ENCODE peak calls at places on chromosomes 11 and 22, in ten cellular contexts. Y, X, Q, R, V, Z, N, S, T and M are unnamed samples.

GRCh38 chr11:118931576-118931975 is 5.8 kb upstream of the BCL9L start:
- DNase-seq in N (no peak), Y (no peak), Q (no peak), S (no peak), T (no peak), V (no peak), X (no peak), R (no peak), Z (no peak), M (peak)

GRCh38 chr11:20835561-20835960 is 166.2 kb downstream of the NELL1 start:
- DNase-seq in Y (no peak), T (no peak), S (no peak), Q (no peak), N (no peak), R (no peak), V (no peak), Z (no peak), X (no peak), M (no peak)

GRCh38 chr22:44172370-44173108 is 8.2 kb upstream of the PARVG start:
- DNase-seq in X (no peak), V (no peak), S (no peak), Y (no peak), T (no peak), Z (peak), N (no peak), R (no peak), Q (no peak), M (no peak)

GRCh38 chr11:128365044-128365443 is 222.3 kb downstream of the ETS1 start:
- DNase-seq in R (peak), Q (peak), Z (peak), Y (peak), X (no peak), N (peak), T (peak), V (no peak), S (peak), M (no peak)

GRCh38 chr11:2932850-2933251 is 3.6 kb upstream of the PHLDA2 start:
- DNase-seq in Q (no peak), R (no peak), S (no peak), Z (peak), V (no peak), T (peak), X (no peak), N (peak), Y (peak), M (peak)

GRCh38 chr11:6013042-6013441 is 6.3 kb upstream of the OR56A4 start:
- DNase-seq in T (no peak), N (no peak), Q (no peak), V (no peak), X (no peak), R (no peak), S (no peak), Z (no peak), Y (no peak), M (no peak)

GRCh38 chr22:19776433-19777031 is 16.0 kb downstream of the TBX1 start:
- DNase-seq in S (peak), N (no peak), R (no peak), V (no peak), Q (no peak), Z (peak), Y (peak), T (no peak), X (no peak), M (no peak)

GRCh38 chr22:46104170-46104880 is 46.0 kb upstream of the PPARA start:
- DNase-seq in S (no peak), Y (no peak), N (no peak), Z (peak), T (no peak), R (no peak), Q (no peak), X (no peak), V (no peak), M (no peak)

GRCh38 chr11:109106201-109106906 is 315.6 kb upstream of the C11orf87 start:
- DNase-seq in S (no peak), V (no peak), X (no peak), Q (no peak), N (no peak), T (no peak), Y (no peak), Z (no peak), R (no peak), M (no peak)

GRCh38 chr11:34168642-34169051 is 63.2 kb downstream of the NAT10 start:
- DNase-seq in N (no peak), Y (peak), Q (no peak), V (no peak), X (no peak), R (no peak), S (no peak), T (peak), Z (no peak), M (no peak)

GRCh38 chr11:23755769-23756168 is 741.1 kb upstream of the LUZP2 start:
- DNase-seq in V (no peak), N (no peak), Q (no peak), S (no peak), R (no peak), Z (peak), T (no peak), Y (no peak), X (no peak), M (no peak)

GRCh38 chr22:25750569-25751173 is 8.7 kb downstream of the MYO18B start:
- DNase-seq in V (no peak), Y (no peak), N (no peak), Z (peak), Q (no peak), T (no peak), S (no peak), R (peak), X (no peak), M (no peak)

GRCh38 chr22:32736746-32737145 is 64.8 kb upstream of the TIMP3 start:
- DNase-seq in R (no peak), Q (no peak), X (no peak), T (no peak), Y (no peak), V (no peak), S (no peak), N (no peak), Z (no peak), M (no peak)

GRCh38 chr11:47355283-47356128 is 3.0 kb upstream of the MYBPC3 start:
- DNase-seq in X (no peak), N (peak), Z (peak), T (peak), S (no peak), R (peak), Y (peak), V (peak), Q (peak), M (peak)

GRCh38 chr22:23187201-23187600 is 6.9 kb downstream of the BCR start:
- DNase-seq in X (no peak), T (no peak), Z (no peak), N (peak), Q (no peak), Y (no peak), S (no peak), R (no peak), V (no peak), M (no peak)

GRCh38 chr11:36453678-36454077 is 56.4 kb downstream of the TRAF6 start:
- DNase-seq in Q (no peak), T (peak), R (no peak), S (peak), X (no peak), Z (peak), Y (peak), N (no peak), V (no peak), M (no peak)

GRCh38 chr11:31968774-31969433 is 122.0 kb upstream of the RCN1 start:
- DNase-seq in T (peak), S (no peak), V (no peak), R (no peak), Z (peak), Y (peak), X (no peak), Q (no peak), N (no peak), M (no peak)

GRCh38 chr11:99098751-99099150 is 78.0 kb downstream of the CNTN5 start:
- DNase-seq in R (no peak), V (no peak), Z (no peak), T (no peak), N (no peak), X (peak), Q (no peak), Y (no peak), S (no peak), M (no peak)

GRCh38 chr11:2204361-2205213 is 33.0 kb upstream of the TH start:
- DNase-seq in R (no peak), Z (no peak), V (no peak), S (no peak), Q (no peak), N (no peak), Y (no peak), X (no peak), T (no peak), M (no peak)

GRCh38 chr22:36253523-36254490 is 874 bp downstream of the APOL1 start:
- DNase-seq in X (no peak), V (no peak), S (no peak), Z (peak), T (no peak), N (no peak), R (no peak), Y (no peak), Q (no peak), M (no peak)

GRCh38 chr11:68007498-68008380 is 2.4 kb upstream of the ALDH3B1 start:
- DNase-seq in Q (no peak), T (no peak), X (no peak), N (no peak), Z (no peak), Y (no peak), V (no peak), R (no peak), S (no peak), M (no peak)

GRCh38 chr11:44923080-44923479 is 27.6 kb downstream of the TP53I11 start:
- DNase-seq in V (no peak), Z (no peak), N (no peak), Q (no peak), R (no peak), X (no peak), T (no peak), Y (no peak), S (no peak), M (no peak)

GRCh38 chr11:13222285-13222684 is 55.3 kb upstream of the BMAL1 start:
- DNase-seq in R (no peak), X (no peak), Q (no peak), S (no peak), Z (peak), T (peak), Y (peak), V (no peak), N (no peak), M (no peak)

GRCh38 chr22:41360126-41360525 is 21.6 kb upstream of the TEF start:
- DNase-seq in Z (no peak), S (no peak), N (no peak), X (no peak), Q (no peak), V (peak), Y (no peak), R (peak), T (no peak), M (no peak)

GRCh38 chr22:32623943-32624342 is 149.3 kb downstream of the FBXO7 start:
- DNase-seq in T (no peak), R (no peak), Z (peak), N (no peak), S (no peak), X (no peak), Y (peak), V (no peak), Q (no peak), M (no peak)

GRCh38 chr22:41656515-41656914 is 32.2 kb downstream of the SNU13 start:
- DNase-seq in N (no peak), Y (peak), R (no peak), S (no peak), Z (no peak), Q (no peak), X (no peak), V (no peak), T (no peak), M (no peak)

GRCh38 chr11:9802291-9802861 is 138.5 kb downstream of the SWAP70 start:
- DNase-seq in S (peak), Q (no peak), T (no peak), X (no peak), V (no peak), Y (peak), N (no peak), R (peak), Z (peak), M (no peak)

GRCh38 chr11:326842-327580 is 6.4 kb upstream of the IFITM3 start:
- DNase-seq in N (peak), Q (no peak), V (no peak), Y (peak), S (peak), T (no peak), R (no peak), Z (peak), X (peak), M (no peak)

GRCh38 chr11:63868399-63869064 is 29.6 kb downstream of the MARK2 start:
- DNase-seq in V (no peak), X (no peak), N (peak), Z (peak), T (no peak), Q (no peak), Y (no peak), S (no peak), R (peak), M (no peak)

GRCh38 chr11:88508558-88508807 is 170.9 kb upstream of the CTSC start:
- DNase-seq in R (no peak), Y (no peak), S (no peak), Z (no peak), T (no peak), Q (no peak), N (no peak), X (no peak), V (no peak), M (no peak)

GRCh38 chr11:121198491-121198890 is 94.1 kb upstream of the SC5D start:
- DNase-seq in R (peak), N (no peak), Q (no peak), V (no peak), S (peak), Y (no peak), T (no peak), Z (no peak), X (no peak), M (no peak)
- H3K4me2 ChIP-seq in R (no peak), N (no peak), Q (no peak), V (no peak), S (no peak), Y (no peak), T (no peak), Z (no peak), X (no peak), M (no peak)

GRCh38 chr22:33842421-33843094 is 77.7 kb downstream of the LARGE1 start:
- DNase-seq in T (no peak), Z (no peak), S (peak), N (no peak), X (no peak), Y (no peak), V (no peak), Q (no peak), R (no peak), M (no peak)

GRCh38 chr22:33844273-33844672 is 76.0 kb downstream of the LARGE1 start:
- DNase-seq in T (no peak), X (no peak), S (peak), N (no peak), V (no peak), Y (no peak), Q (no peak), R (peak), Z (peak), M (no peak)

GRCh38 chr22:33841281-33842005 is 78.8 kb downstream of the LARGE1 start:
- DNase-seq in R (no peak), N (no peak), Q (no peak), Z (peak), V (no peak), S (peak), T (no peak), X (no peak), Y (no peak), M (no peak)

GRCh38 chr22:33838644-33839043 is 81.6 kb downstream of the LARGE1 start:
- DNase-seq in T (no peak), X (no peak), S (no peak), N (no peak), Z (no peak), R (no peak), V (no peak), Y (no peak), Q (no peak), M (no peak)

DNA sequence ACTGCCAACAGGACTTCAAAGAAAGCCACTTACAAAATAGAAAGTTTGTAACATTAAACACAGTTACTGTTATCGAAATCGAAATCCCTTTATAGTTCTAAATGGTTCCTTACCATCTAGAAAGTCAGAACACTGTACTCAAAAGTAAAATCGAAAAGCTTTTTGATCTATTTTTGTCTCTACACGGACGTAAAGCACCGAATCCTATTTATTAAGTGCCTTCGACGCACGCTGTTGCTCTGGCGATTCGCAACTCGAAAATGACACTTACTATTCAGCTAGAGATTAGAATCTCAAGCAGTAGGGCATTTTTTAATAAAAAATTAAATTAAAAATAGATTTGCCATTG is 78.3 kb downstream of the LARGE1 start:
- DNase-seq in S (peak), Y (no peak), N (no peak), V (no peak), Q (no peak), Z (no peak), T (no peak), R (no peak), X (no peak), M (no peak)
- H3K4me2 ChIP-seq in S (peak), Y (no peak), N (no peak), V (no peak), Q (no peak), Z (peak), T (no peak), R (no peak), X (peak), M (no peak)

GRCh38 chr11:114986365-114986764 is 308.0 kb downstream of the NXPE2 start:
- DNase-seq in Y (no peak), Z (no peak), R (no peak), Q (no peak), S (no peak), V (no peak), X (no peak), T (no peak), N (no peak), M (no peak)
- H3K4me2 ChIP-seq in Y (no peak), Z (no peak), R (no peak), Q (no peak), S (no peak), V (no peak), X (no peak), T (no peak), N (no peak), M (no peak)

GRCh38 chr11:76823481-76824028 is 37.2 kb upstream of the ACER3 start:
- DNase-seq in S (no peak), X (no peak), N (peak), R (peak), Q (no peak), T (peak), Y (peak), Z (peak), V (no peak), M (peak)
- H3K4me2 ChIP-seq in S (no peak), X (no peak), N (peak), R (no peak), Q (no peak), T (peak), Y (peak), Z (peak), V (no peak), M (peak)

DNA sequence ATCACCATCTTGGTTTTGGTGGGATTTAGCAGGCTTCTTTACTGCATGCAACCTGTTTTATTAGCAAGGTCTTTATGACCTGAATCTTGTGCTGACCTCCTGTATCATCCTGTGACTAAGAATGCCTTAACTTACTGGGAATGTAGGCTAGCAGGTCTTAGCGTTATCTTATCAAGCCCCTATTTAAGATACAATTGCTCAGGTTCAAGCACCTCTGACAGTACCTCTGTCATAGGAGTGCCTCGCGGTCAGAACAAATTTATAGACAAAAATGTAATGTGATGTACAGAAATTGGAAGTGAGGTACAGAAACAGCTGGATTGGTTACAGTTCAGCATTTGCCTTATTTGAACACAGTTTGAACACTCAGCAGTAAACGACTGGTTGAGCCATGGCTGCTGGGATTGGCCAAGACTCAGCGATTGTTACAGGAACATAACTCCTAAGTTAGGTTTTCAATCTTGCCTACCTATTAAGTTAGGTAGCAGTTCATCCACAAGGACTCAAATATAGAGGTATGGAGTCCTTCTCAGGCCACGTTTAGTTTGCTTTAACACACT is 16.2 kb upstream of the TMEM123 start:
- DNase-seq in X (no peak), R (peak), T (no peak), Q (no peak), S (no peak), Y (no peak), Z (peak), V (no peak), N (no peak), M (no peak)
- H3K4me2 ChIP-seq in X (no peak), R (no peak), T (peak), Q (no peak), S (peak), Y (peak), Z (peak), V (no peak), N (peak), M (peak)

GRCh38 chr22:27378994-27379393 is 422.6 kb downstream of the MN1 start:
- DNase-seq in N (no peak), T (no peak), Q (no peak), Z (no peak), S (no peak), V (no peak), R (no peak), Y (no peak), X (no peak), M (no peak)
- H3K4me2 ChIP-seq in N (no peak), T (no peak), Q (no peak), Z (no peak), S (peak), V (no peak), R (no peak), Y (no peak), X (no peak), M (no peak)

GRCh38 chr11:70595016-70595415 is 196.7 kb downstream of the CTTN start:
- DNase-seq in Y (no peak), Z (no peak), R (no peak), V (no peak), S (no peak), T (no peak), X (no peak), N (no peak), Q (no peak), M (no peak)
- H3K4me2 ChIP-seq in Y (no peak), Z (no peak), R (no peak), V (no peak), S (no peak), T (no peak), X (no peak), N (no peak), Q (no peak), M (no peak)

DNA sequence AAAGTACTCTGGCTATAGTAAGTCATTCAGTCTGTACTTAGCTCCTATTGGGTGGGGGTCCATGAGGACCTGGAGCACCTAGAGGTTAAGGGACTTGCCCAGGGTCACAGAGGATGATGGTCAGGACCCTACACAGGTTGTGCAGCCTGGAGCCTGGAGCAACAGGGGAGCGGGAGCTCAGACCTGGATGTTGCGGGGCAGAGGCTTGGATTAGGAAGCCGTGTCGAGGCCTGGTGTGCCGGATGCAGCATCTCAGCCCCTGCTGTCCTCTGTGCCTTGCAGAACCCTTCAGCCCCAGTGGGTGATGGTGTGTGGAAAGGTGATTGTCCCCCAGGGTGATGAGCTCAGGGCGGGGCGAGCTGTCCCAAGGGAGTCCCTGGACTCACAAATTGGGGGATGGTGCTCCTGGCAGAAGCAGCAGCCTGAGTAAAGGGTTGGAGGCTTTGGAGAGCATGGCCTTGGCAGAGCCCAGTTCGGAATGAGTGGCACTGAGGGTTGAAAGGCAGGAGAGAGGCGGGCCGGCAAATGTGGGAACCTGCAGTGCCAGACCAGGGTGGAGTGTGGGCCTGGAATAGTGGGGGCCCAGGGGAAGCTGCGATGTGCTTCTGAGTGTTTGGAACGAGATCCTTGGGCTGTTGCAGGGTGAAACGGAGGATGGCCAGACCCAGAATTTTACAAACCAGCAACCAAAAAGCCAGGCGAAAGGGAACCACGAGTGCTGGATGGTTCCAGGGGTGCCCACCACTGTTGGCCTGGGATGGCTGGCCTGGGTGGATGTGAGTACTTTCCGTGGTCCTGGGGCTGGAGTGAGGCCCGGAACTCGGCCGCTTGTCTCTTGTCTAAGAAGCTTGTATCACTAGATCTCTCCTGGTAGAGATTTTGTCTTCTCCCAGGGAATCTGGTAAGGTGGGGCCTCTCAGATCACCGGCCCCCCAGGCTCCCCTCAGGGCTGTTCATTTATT is 2.9 kb downstream of the TPCN2 start:
- DNase-seq in Y (no peak), N (no peak), S (peak), X (no peak), Q (no peak), Z (peak), R (no peak), T (no peak), V (no peak), M (no peak)
- H3K4me2 ChIP-seq in Y (no peak), N (no peak), S (peak), X (peak), Q (no peak), Z (no peak), R (no peak), T (no peak), V (no peak), M (no peak)